ENCODE peak calls at places on chromosomes 2 and 18, in four cellular contexts. U, M, F and G are unnamed samples.

GRCh38 chr18:58887613-58887963 is 22.9 kb downstream of the ZNF532 start:
- DNase-seq in U (no peak), M (peak; percentile 88), F (no peak), G (no peak)

GRCh38 chr18:37712776-37713175 is 147.2 kb upstream of the CELF4 start:
- DNase-seq in U (no peak), M (no peak), F (no peak), G (no peak)

GRCh38 chr2:168441214-168441872 is 14.7 kb upstream of the CERS6 start:
- DNase-seq in U (no peak), M (no peak), F (no peak), G (no peak)

GRCh38 chr2:60364441-60364840 is 189.0 kb downstream of the BCL11A start:
- DNase-seq in U (no peak), M (no peak), F (no peak), G (peak; percentile 19)

GRCh38 chr2:216370961-216371633 is 1.2 kb downstream of the MARCHF4 start:
- DNase-seq in U (peak; percentile 33), M (no peak), F (no peak), G (peak; percentile 57)

GRCh38 chr2:156430236-156430977 is 5.8 kb upstream of the GPD2 start:
- DNase-seq in U (no peak), M (no peak), F (peak; percentile 40), G (no peak)

GRCh38 chr18:34709631-34710429 is at the start of gene DTNA:
- DNase-seq in U (no peak), M (peak; percentile 97), F (peak; percentile 96), G (no peak)

GRCh38 chr2:17387591-17387990 is 130.6 kb downstream of the RAD51AP2 start:
- DNase-seq in U (no peak), M (peak; percentile 67), F (no peak), G (no peak)

GRCh38 chr2:120775801-120776589 is 40.3 kb downstream of the GLI2 start:
- DNase-seq in U (peak; percentile 5), M (no peak), F (no peak), G (no peak)

GRCh38 chr2:205763708-205764501 is 81.6 kb downstream of the NRP2 start:
- DNase-seq in U (peak; percentile 59), M (peak; percentile 95), F (peak; percentile 63), G (no peak)

GRCh38 chr2:63588385-63589147 is at the start of the genes MDH1 and WDPCP:
- DNase-seq in U (peak; percentile 90), M (peak; percentile 100), F (peak; percentile 100), G (peak; percentile 84)

GRCh38 chr2:63591566-63592175 is 2.9 kb downstream of the MDH1 start:
- DNase-seq in U (no peak), M (no peak), F (no peak), G (no peak)

GRCh38 chr2:63587814-63588384 is 378 bp downstream of the WDPCP start:
- DNase-seq in U (no peak), M (no peak), F (no peak), G (no peak)

GRCh38 chr2:63590621-63591408 is 2.1 kb downstream of the MDH1 start:
- DNase-seq in U (no peak), M (no peak), F (no peak), G (no peak)

DNA sequence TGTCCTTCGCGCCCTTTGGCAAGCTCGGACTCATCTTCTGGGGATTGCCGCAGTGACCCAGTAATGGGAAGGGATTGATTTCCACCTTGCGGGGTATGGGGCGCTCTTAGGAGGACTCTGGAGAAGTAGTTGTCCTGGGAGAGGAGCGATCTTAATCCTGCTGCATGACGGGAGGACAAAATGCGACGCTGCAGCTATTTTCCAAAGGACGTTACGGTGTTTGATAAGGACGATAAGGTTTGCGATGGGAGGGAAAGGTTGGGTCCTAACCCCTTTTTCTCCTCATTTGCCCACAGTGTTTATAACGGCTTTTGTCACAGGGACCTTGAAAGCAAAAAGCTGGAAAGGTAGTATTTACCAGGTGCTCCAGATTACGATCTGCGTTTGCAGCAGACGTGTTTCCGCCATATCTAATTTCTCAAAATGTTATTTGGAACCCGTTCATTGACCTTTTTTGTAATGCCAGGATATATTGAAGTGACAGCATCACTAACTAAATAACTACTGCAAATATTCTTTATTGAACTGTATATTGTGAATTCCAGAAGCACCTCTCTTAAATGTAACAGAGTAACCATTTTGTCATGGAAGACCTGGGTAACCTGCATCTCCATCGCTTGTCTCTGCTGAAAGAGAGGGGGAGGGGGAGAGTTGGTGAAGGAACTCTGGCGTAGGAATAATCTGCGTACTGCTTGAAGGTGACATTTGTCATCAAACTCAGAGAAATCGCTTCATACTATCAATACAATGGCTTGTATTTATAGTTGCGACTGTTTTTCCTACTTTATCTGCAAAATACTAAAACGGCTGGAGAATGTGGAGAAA is 597 bp downstream of the MDH1 start:
- DNase-seq in U (no peak), M (no peak), F (no peak), G (no peak)
- TF ChIP-seq CTCF in U (no peak), M (no peak), F (no peak), G (no peak)

DNA sequence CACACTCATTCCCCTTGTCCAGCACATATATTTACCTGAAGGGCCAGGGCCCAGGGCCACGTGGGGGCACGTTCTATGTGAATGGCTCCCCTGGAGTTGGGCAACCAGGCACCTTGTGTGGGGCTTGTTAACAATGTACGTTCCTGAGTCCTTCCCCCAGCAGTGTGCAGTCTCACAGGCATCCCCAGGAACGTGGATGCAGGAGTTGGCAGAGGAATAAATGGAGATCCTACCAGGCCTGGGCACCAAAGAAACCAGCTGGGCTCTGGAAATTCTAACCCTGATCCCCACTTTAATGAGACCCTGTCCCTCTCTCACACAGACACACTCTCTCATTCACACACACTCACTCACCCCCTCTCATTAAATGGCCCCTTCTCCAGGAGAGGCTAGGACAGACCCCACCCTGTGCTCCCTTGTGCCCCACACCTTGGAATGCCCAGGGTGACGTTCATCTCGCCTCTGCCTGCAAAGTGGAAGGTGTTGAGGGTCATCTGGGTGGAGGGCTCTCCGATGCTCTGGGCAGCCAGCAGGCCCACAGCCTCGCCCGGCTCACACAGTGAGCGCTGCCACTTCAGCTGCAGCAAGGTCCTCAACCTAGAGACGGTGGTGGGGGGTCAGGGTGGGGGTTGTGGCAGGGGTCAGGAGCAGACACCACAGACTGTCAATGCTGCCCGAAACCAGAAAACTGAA is 65.6 kb downstream of the POLR1A start:
- DNase-seq in U (no peak), M (no peak), F (no peak), G (no peak)
- H3K4me1 ChIP-seq in U (peaks cover 28% of the 10 kb centered on the region), M (peaks cover 32% of the 10 kb centered on the region), F (peaks cover 29% of the 10 kb centered on the region), G (no peaks in the 10 kb centered on the region)

DNA sequence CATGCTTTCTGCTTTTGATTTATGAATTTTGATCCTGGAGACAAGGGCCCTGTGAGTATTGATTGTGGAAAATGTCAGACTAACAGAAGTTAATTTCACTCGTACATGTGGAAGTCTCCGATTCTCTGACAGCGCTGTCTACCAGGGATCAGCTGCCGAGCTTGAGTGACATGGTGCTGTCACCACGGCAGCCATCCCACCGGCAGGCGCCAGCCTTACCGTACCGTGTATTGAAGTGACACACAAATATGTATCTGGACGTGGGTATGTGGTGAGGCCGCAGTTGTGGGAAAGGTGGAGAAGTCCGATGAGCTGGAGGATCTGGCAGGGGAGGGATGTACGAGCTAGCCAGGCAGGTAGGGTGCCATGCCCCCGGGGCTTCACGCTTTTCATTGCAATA is 863.8 kb downstream of the GALR1 start:
- DNase-seq in U (no peak), M (no peak), F (no peak), G (no peak)
- H3K27me3 ChIP-seq in U (no peaks in the 10 kb centered on the region), M (no peaks in the 10 kb centered on the region), F (no peaks in the 10 kb centered on the region), G (no peaks in the 10 kb centered on the region)

DNA sequence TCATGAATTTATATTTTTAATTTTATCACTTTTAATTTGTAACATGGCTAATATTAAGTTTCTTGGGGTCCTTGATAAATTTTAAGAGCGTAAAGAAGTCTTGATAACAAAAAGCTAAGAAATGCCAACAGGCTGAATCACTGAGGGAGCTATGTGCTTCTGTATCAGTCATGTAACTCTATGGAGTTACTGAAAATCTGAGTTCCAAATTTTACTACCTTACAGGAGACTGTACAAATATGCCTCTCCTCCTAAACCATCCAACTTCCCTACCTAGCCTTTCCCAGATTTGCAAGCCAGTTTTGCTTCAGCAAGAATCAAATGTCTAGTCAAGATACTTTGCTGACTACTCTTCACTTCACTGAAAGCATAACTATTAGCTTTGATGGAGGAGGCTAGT is 35.7 kb downstream of the FEZ2 start:
- DNase-seq in U (no peak), M (peak; percentile 86), F (peak; percentile 79), G (no peak)
- TF ChIP-seq CTCF in U (no peak), M (no peak), F (no peak), G (no peak)